ENCODE peak calls at places on chromosomes 11 and 22, in ten cellular contexts. N, V, L, D, C, S, O, H, F and B are unnamed samples.

GRCh38 chr11:13376838-13377237 is 86.2 kb downstream of the BTBD10 start:
- DNase-seq in N (no peak), V (no peak), L (no peak), D (no peak), C (no peak), S (no peak), O (no peak), H (no peak), F (no peak), B (no peak)

GRCh38 chr22:49727191-49727880 is 100.3 kb downstream of the BRD1 start:
- DNase-seq in N (no peak), V (no peak), L (no peak), D (no peak), C (no peak), S (no peak), O (no peak), H (no peak), F (no peak), B (no peak)

GRCh38 chr11:101686514-101686913 is 102.7 kb upstream of the TRPC6 start:
- DNase-seq in N (no peak), V (no peak), L (no peak), D (no peak), C (peak; percentile 56), S (no peak), O (peak; percentile 15), H (no peak), F (no peak), B (no peak)

GRCh38 chr22:41123151-41123550 is 30.8 kb downstream of the EP300 start:
- DNase-seq in N (no peak), V (no peak), L (no peak), D (no peak), C (no peak), S (no peak), O (peak; percentile 27), H (no peak), F (no peak), B (no peak)

GRCh38 chr22:21009638-21010425 is 5.1 kb upstream of the P2RX6 start:
- DNase-seq in N (no peak), V (no peak), L (no peak), D (no peak), C (peak; percentile 49), S (no peak), O (peak; percentile 63), H (peak; percentile 30), F (peak; percentile 48), B (no peak)

GRCh38 chr11:88042238-88043032 is 132.8 kb downstream of the RAB38 start:
- DNase-seq in N (no peak), V (no peak), L (no peak), D (no peak), C (no peak), S (no peak), O (no peak), H (no peak), F (no peak), B (no peak)

GRCh38 chr11:17217395-17217794 is 9.6 kb upstream of the PIK3C2A start:
- DNase-seq in N (no peak), V (no peak), L (no peak), D (no peak), C (no peak), S (no peak), O (no peak), H (no peak), F (no peak), B (no peak)

GRCh38 chr11:119828011-119828410 is 99.0 kb upstream of the NECTIN1 start:
- DNase-seq in N (no peak), V (no peak), L (no peak), D (no peak), C (no peak), S (no peak), O (no peak), H (peak; percentile 52), F (no peak), B (no peak)

GRCh38 chr11:119591836-119592310 is 137.1 kb downstream of the NECTIN1 start:
- DNase-seq in N (no peak), V (no peak), L (no peak), D (no peak), C (no peak), S (no peak), O (no peak), H (no peak), F (no peak), B (no peak)

GRCh38 chr22:38398609-38399401 is 56.2 kb downstream of the KCNJ4 start:
- DNase-seq in N (peak; percentile 90), V (peak; percentile 82), L (peak; percentile 89), D (peak; percentile 71), C (peak; percentile 89), S (peak; percentile 84), O (peak; percentile 85), H (peak; percentile 89), F (peak; percentile 92), B (peak; percentile 76)

GRCh38 chr11:85316967-85317366 is 310.2 kb downstream of the DLG2 start:
- DNase-seq in N (no peak), V (no peak), L (no peak), D (no peak), C (no peak), S (peak; percentile 7), O (no peak), H (no peak), F (no peak), B (no peak)

GRCh38 chr22:26321469-26321913 is 107.6 kb upstream of the ASPHD2 start:
- DNase-seq in N (no peak), V (no peak), L (peak; percentile 60), D (no peak), C (no peak), S (no peak), O (no peak), H (no peak), F (no peak), B (no peak)

GRCh38 chr22:26318975-26319374 is 110.1 kb upstream of the ASPHD2 start:
- DNase-seq in N (no peak), V (no peak), L (no peak), D (no peak), C (no peak), S (no peak), O (no peak), H (no peak), F (no peak), B (no peak)

GRCh38 chr22:26322179-26322905 is 106.7 kb upstream of the ASPHD2 start:
- DNase-seq in N (no peak), V (no peak), L (no peak), D (no peak), C (peak; percentile 43), S (no peak), O (peak; percentile 9), H (no peak), F (no peak), B (no peak)

GRCh38 chr22:26323013-26323412 is 106.0 kb upstream of the ASPHD2 start:
- DNase-seq in N (no peak), V (no peak), L (no peak), D (no peak), C (peak; percentile 2), S (no peak), O (no peak), H (no peak), F (no peak), B (no peak)

GRCh38 chr22:26320469-26320868 is 108.6 kb upstream of the ASPHD2 start:
- DNase-seq in N (no peak), V (no peak), L (no peak), D (no peak), C (no peak), S (no peak), O (no peak), H (no peak), F (no peak), B (no peak)
- H3K27ac ChIP-seq in N (no peak overlapping the region), V (no peak overlapping the region), L (no peak overlapping the region), D (no peak overlapping the region), C (no peak overlapping the region), S (no peak overlapping the region), O (no peak overlapping the region), H (no peak overlapping the region), F (no peak overlapping the region), B (no peak overlapping the region)

GRCh38 chr11:118176400-118177134 is at the start of gene SCN2B:
- DNase-seq in N (no peak), V (no peak), L (no peak), D (no peak), C (no peak), S (no peak), O (peak; percentile 30), H (no peak), F (no peak), B (no peak)
- H3K4me3 ChIP-seq in N (peak within 1 kb of the TSS; percentile 29), V (no peak within 1 kb of the TSS), L (peak within 1 kb of the TSS; percentile 69), D (peak within 1 kb of the TSS; percentile 15), C (peak within 1 kb of the TSS; percentile 5), S (no peak within 1 kb of the TSS), O (peak within 1 kb of the TSS; percentile 42), H (peak within 1 kb of the TSS; percentile 7), F (peak within 1 kb of the TSS; percentile 27), B (no peak within 1 kb of the TSS)

DNA sequence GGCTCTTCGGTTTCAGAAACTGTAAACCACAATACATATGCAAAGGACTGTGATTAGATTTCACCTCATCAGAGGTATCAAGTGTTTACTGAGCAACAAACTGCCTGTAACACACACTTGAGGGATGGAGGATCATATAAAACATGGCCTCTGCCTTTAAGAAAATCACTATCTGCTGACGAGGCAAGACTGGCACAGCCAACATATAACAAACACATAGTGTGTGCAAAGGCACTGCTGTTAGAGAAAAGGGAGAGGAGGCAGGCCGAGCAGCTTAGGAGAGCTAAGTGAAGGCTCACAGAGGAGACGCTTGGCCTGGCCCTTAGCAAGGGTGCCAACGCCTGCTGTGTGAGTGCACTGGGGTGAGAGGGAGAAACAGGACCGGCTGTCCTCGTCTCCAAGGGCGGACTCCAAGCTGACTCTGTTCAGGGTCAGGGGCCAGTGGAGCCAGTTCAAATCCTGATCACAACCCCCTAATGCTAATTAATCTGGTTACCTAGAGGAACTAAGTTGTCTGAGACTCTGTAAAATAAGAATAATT is 48.2 kb downstream of the LRFN4 start:
- DNase-seq in N (no peak), V (no peak), L (no peak), D (no peak), C (no peak), S (no peak), O (no peak), H (no peak), F (no peak), B (no peak)
- H3K4me1 ChIP-seq in N (peaks cover 22% of the 10 kb centered on the region), V (no peaks in the 10 kb centered on the region), L (peaks cover 14% of the 10 kb centered on the region), D (no peaks in the 10 kb centered on the region), C (peaks cover 34% of the 10 kb centered on the region), S (no peaks in the 10 kb centered on the region), O (no peaks in the 10 kb centered on the region), H (no peaks in the 10 kb centered on the region), F (peaks cover 34% of the 10 kb centered on the region), B (no peaks in the 10 kb centered on the region)

GRCh38 chr22:37220543-37220968 is 8.3 kb upstream of the SSTR3 start:
- DNase-seq in N (no peak), V (no peak), L (no peak), D (no peak), C (no peak), S (no peak), O (peak; percentile 43), H (no peak), F (no peak), B (no peak)

GRCh38 chr22:37218771-37219411 is 6.6 kb upstream of the SSTR3 start:
- DNase-seq in N (no peak), V (peak; percentile 64), L (no peak), D (no peak), C (no peak), S (no peak), O (no peak), H (no peak), F (no peak), B (peak; percentile 51)

GRCh38 chr22:37218399-37218770 is 6.1 kb upstream of the SSTR3 start:
- DNase-seq in N (no peak), V (no peak), L (no peak), D (no peak), C (no peak), S (no peak), O (no peak), H (no peak), F (no peak), B (no peak)

GRCh38 chr22:37221424-37222336 is 9.4 kb upstream of the SSTR3 start:
- DNase-seq in N (no peak), V (no peak), L (no peak), D (no peak), C (no peak), S (no peak), O (no peak), H (no peak), F (no peak), B (no peak)

GRCh38 chr22:37219534-37219933 is 7.3 kb upstream of the SSTR3 start:
- DNase-seq in N (no peak), V (no peak), L (no peak), D (no peak), C (no peak), S (no peak), O (no peak), H (no peak), F (no peak), B (peak; percentile 30)
- H3K27ac ChIP-seq in N (no peak overlapping the region), V (peak overlapping the region; percentile 54), L (no peak overlapping the region), D (no peak overlapping the region), C (no peak overlapping the region), S (no peak overlapping the region), O (no peak overlapping the region), H (peak overlapping the region; percentile 61), F (no peak overlapping the region), B (no peak overlapping the region)